ENCODE peak calls at places on chromosomes 13 and 19, in six cellular contexts. One of them, this sample, is unnamed.

GRCh38 chr19:1082165-1082927 is 12.8 kb downstream of the POLR2E start:
- DNase-seq in esophagus squamous epithelium: no peak
- DNase-seq in left ventricle myocardium inferior: no peak
- DNase-seq in astrocyte of the cerebellum: no peak
- DNase-seq in HFF-Myc: no peak
- DNase-seq in AG09309: no peak
- DNase-seq in this sample: no peak

GRCh38 chr13:53507741-53508140 is 479.1 kb downstream of the OLFM4 start:
- DNase-seq in esophagus squamous epithelium: no peak
- DNase-seq in left ventricle myocardium inferior: no peak
- DNase-seq in astrocyte of the cerebellum: no peak
- DNase-seq in HFF-Myc: no peak
- DNase-seq in AG09309: no peak
- DNase-seq in this sample: no peak

GRCh38 chr13:48874165-48874564 is 101.5 kb upstream of the FNDC3A start:
- DNase-seq in esophagus squamous epithelium: no peak
- DNase-seq in left ventricle myocardium inferior: no peak
- DNase-seq in astrocyte of the cerebellum: no peak
- DNase-seq in HFF-Myc: no peak
- DNase-seq in AG09309: no peak
- DNase-seq in this sample: no peak

GRCh38 chr19:31499281-31499680 is 150.0 kb upstream of the TSHZ3 start:
- DNase-seq in esophagus squamous epithelium: no peak
- DNase-seq in left ventricle myocardium inferior: no peak
- DNase-seq in astrocyte of the cerebellum: no peak
- DNase-seq in HFF-Myc: no peak
- DNase-seq in AG09309: no peak
- DNase-seq in this sample: no peak

GRCh38 chr19:40257096-40257517 is 28.0 kb downstream of the AKT2 start:
- DNase-seq in esophagus squamous epithelium: no peak
- DNase-seq in left ventricle myocardium inferior: peak
- DNase-seq in astrocyte of the cerebellum: no peak
- DNase-seq in HFF-Myc: no peak
- DNase-seq in AG09309: no peak
- DNase-seq in this sample: peak

GRCh38 chr19:37699057-37699456 is 20.5 kb downstream of the ZNF607 start:
- DNase-seq in esophagus squamous epithelium: no peak
- DNase-seq in left ventricle myocardium inferior: no peak
- DNase-seq in astrocyte of the cerebellum: no peak
- DNase-seq in HFF-Myc: no peak
- DNase-seq in AG09309: no peak
- DNase-seq in this sample: no peak

GRCh38 chr19:30049844-30050667 is 108.0 kb downstream of the URI1 start:
- DNase-seq in esophagus squamous epithelium: no peak
- DNase-seq in left ventricle myocardium inferior: no peak
- DNase-seq in astrocyte of the cerebellum: no peak
- DNase-seq in HFF-Myc: no peak
- DNase-seq in AG09309: no peak
- DNase-seq in this sample: no peak

GRCh38 chr13:77737583-77738200 is 40.2 kb downstream of the SLAIN1 start:
- DNase-seq in esophagus squamous epithelium: no peak
- DNase-seq in left ventricle myocardium inferior: no peak
- DNase-seq in astrocyte of the cerebellum: no peak
- DNase-seq in HFF-Myc: no peak
- DNase-seq in AG09309: no peak
- DNase-seq in this sample: no peak

GRCh38 chr13:99698816-99699099 is 197.5 kb downstream of the TM9SF2 start:
- DNase-seq in esophagus squamous epithelium: no peak
- DNase-seq in left ventricle myocardium inferior: no peak
- DNase-seq in astrocyte of the cerebellum: no peak
- DNase-seq in HFF-Myc: no peak
- DNase-seq in AG09309: no peak
- DNase-seq in this sample: no peak

GRCh38 chr19:40507892-40508291 is 41.1 kb downstream of the SPTBN4 start:
- DNase-seq in esophagus squamous epithelium: no peak
- DNase-seq in left ventricle myocardium inferior: no peak
- DNase-seq in astrocyte of the cerebellum: no peak
- DNase-seq in HFF-Myc: no peak
- DNase-seq in AG09309: no peak
- DNase-seq in this sample: no peak

GRCh38 chr19:34317311-34317927 is 47.6 kb upstream of the GPI start:
- DNase-seq in esophagus squamous epithelium: no peak
- DNase-seq in left ventricle myocardium inferior: no peak
- DNase-seq in astrocyte of the cerebellum: no peak
- DNase-seq in HFF-Myc: no peak
- DNase-seq in AG09309: no peak
- DNase-seq in this sample: peak

GRCh38 chr13:73703606-73704005 is 430.6 kb downstream of the KLF12 start:
- DNase-seq in esophagus squamous epithelium: no peak
- DNase-seq in left ventricle myocardium inferior: no peak
- DNase-seq in astrocyte of the cerebellum: no peak
- DNase-seq in HFF-Myc: no peak
- DNase-seq in AG09309: no peak
- DNase-seq in this sample: no peak

GRCh38 chr19:10112895-10113591 is 1.6 kb downstream of the P2RY11 start:
- DNase-seq in esophagus squamous epithelium: no peak
- DNase-seq in left ventricle myocardium inferior: no peak
- DNase-seq in astrocyte of the cerebellum: no peak
- DNase-seq in HFF-Myc: no peak
- DNase-seq in AG09309: no peak
- DNase-seq in this sample: no peak

GRCh38 chr19:54489766-54490165 is 12.9 kb upstream of the LAIR2 start:
- DNase-seq in esophagus squamous epithelium: no peak
- DNase-seq in left ventricle myocardium inferior: no peak
- DNase-seq in astrocyte of the cerebellum: no peak
- DNase-seq in HFF-Myc: no peak
- DNase-seq in AG09309: no peak
- DNase-seq in this sample: no peak

GRCh38 chr13:109672545-109672944 is 113.8 kb downstream of the IRS2 start:
- DNase-seq in esophagus squamous epithelium: no peak
- DNase-seq in left ventricle myocardium inferior: no peak
- DNase-seq in astrocyte of the cerebellum: no peak
- DNase-seq in HFF-Myc: no peak
- DNase-seq in AG09309: no peak
- DNase-seq in this sample: no peak

GRCh38 chr13:63517376-63517775 is 2101.7 kb upstream of the PCDH20 start:
- DNase-seq in esophagus squamous epithelium: no peak
- DNase-seq in left ventricle myocardium inferior: no peak
- DNase-seq in astrocyte of the cerebellum: peak
- DNase-seq in HFF-Myc: peak
- DNase-seq in AG09309: peak
- DNase-seq in this sample: no peak

GRCh38 chr13:49731766-49732165 is 40.5 kb upstream of the EBPL start:
- DNase-seq in esophagus squamous epithelium: no peak
- DNase-seq in left ventricle myocardium inferior: no peak
- DNase-seq in astrocyte of the cerebellum: peak
- DNase-seq in HFF-Myc: peak
- DNase-seq in AG09309: peak
- DNase-seq in this sample: no peak

GRCh38 chr13:42049454-42049780 is 969 bp downstream of the DGKH start:
- DNase-seq in esophagus squamous epithelium: no peak
- DNase-seq in left ventricle myocardium inferior: no peak
- DNase-seq in astrocyte of the cerebellum: no peak
- DNase-seq in HFF-Myc: no peak
- DNase-seq in AG09309: no peak
- DNase-seq in this sample: no peak

GRCh38 chr19:3801412-3802096 is 15.4 kb upstream of the MATK start:
- DNase-seq in esophagus squamous epithelium: no peak
- DNase-seq in left ventricle myocardium inferior: peak
- DNase-seq in astrocyte of the cerebellum: no peak
- DNase-seq in HFF-Myc: no peak
- DNase-seq in AG09309: no peak
- DNase-seq in this sample: no peak

GRCh38 chr19:14383556-14383897 is 2.3 kb downstream of the ADGRE5 start:
- DNase-seq in esophagus squamous epithelium: no peak
- DNase-seq in left ventricle myocardium inferior: peak
- DNase-seq in astrocyte of the cerebellum: no peak
- DNase-seq in HFF-Myc: no peak
- DNase-seq in AG09309: no peak
- DNase-seq in this sample: no peak

GRCh38 chr13:37277435-37278144 is 172.1 kb upstream of the CSNK1A1L start:
- DNase-seq in esophagus squamous epithelium: no peak
- DNase-seq in left ventricle myocardium inferior: no peak
- DNase-seq in astrocyte of the cerebellum: no peak
- DNase-seq in HFF-Myc: no peak
- DNase-seq in AG09309: peak
- DNase-seq in this sample: no peak
- TF ChIP-seq CTCF in esophagus squamous epithelium: no peak
- TF ChIP-seq CTCF in left ventricle myocardium inferior: no peak
- TF ChIP-seq CTCF in astrocyte of the cerebellum: no peak
- TF ChIP-seq CTCF in HFF-Myc: no peak
- TF ChIP-seq CTCF in AG09309: no peak
- TF ChIP-seq CTCF in this sample: no peak

DNA sequence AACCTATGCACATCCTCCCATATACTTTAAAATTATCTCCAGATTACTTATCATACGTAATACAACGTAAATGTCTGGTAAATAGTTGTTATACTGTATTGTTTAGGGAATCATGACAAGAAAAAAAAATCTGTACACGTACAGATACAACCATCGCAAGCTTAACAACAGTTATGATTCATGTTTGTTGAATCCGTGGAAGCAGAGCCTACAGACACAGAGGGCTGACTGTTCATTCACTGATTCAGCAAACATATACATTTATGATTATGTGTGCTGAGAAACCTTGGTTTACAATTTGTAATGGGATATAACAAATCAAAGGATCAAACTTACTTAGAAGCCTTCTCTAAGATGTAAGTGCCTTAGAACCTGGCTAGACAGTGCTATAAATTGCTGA is 1.5 kb downstream of the ZNF260 start:
- DNase-seq in esophagus squamous epithelium: no peak
- DNase-seq in left ventricle myocardium inferior: no peak
- DNase-seq in astrocyte of the cerebellum: no peak
- DNase-seq in HFF-Myc: no peak
- DNase-seq in AG09309: no peak
- DNase-seq in this sample: no peak
- H3K4me3 ChIP-seq in esophagus squamous epithelium: no peak
- H3K4me3 ChIP-seq in left ventricle myocardium inferior: peak
- H3K4me3 ChIP-seq in astrocyte of the cerebellum: peak
- H3K4me3 ChIP-seq in HFF-Myc: no peak
- H3K4me3 ChIP-seq in AG09309: no peak
- H3K4me3 ChIP-seq in this sample: no peak

GRCh38 chr19:41882568-41883462 is at the start of gene ARHGEF1:
- DNase-seq in esophagus squamous epithelium: no peak
- DNase-seq in left ventricle myocardium inferior: peak
- DNase-seq in astrocyte of the cerebellum: no peak
- DNase-seq in HFF-Myc: no peak
- DNase-seq in AG09309: no peak
- DNase-seq in this sample: no peak

GRCh38 chr19:41877916-41878905 is 1.1 kb downstream of the CD79A start:
- DNase-seq in esophagus squamous epithelium: no peak
- DNase-seq in left ventricle myocardium inferior: no peak
- DNase-seq in astrocyte of the cerebellum: no peak
- DNase-seq in HFF-Myc: no peak
- DNase-seq in AG09309: no peak
- DNase-seq in this sample: no peak

GRCh38 chr19:41879080-41879479 is 2.0 kb downstream of the CD79A start:
- DNase-seq in esophagus squamous epithelium: no peak
- DNase-seq in left ventricle myocardium inferior: no peak
- DNase-seq in astrocyte of the cerebellum: no peak
- DNase-seq in HFF-Myc: no peak
- DNase-seq in AG09309: no peak
- DNase-seq in this sample: no peak

GRCh38 chr19:41879670-41880328 is 2.7 kb downstream of the CD79A start:
- DNase-seq in esophagus squamous epithelium: no peak
- DNase-seq in left ventricle myocardium inferior: no peak
- DNase-seq in astrocyte of the cerebellum: no peak
- DNase-seq in HFF-Myc: no peak
- DNase-seq in AG09309: no peak
- DNase-seq in this sample: no peak

DNA sequence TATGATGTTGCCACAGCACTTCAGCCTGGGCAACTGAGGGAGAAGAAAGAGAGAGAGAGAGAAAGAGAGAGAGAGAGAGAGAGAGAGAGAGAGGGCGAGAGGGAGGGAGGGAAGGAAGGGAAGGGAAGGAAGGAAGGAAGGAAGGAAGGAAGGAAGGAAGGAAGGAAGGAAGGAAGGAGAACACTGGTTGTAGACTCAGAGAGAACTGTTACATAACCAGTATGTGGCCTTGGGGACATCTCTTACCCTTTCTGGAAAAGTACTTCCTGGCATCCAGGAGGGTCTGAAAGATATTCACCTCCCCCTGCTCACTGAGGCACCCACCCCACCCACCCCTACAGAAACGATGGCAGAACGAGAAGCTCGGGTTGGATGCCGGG is 2.7 kb upstream of the ARHGEF1 start:
- DNase-seq in esophagus squamous epithelium: no peak
- DNase-seq in left ventricle myocardium inferior: no peak
- DNase-seq in astrocyte of the cerebellum: no peak
- DNase-seq in HFF-Myc: no peak
- DNase-seq in AG09309: no peak
- DNase-seq in this sample: no peak
- TF ChIP-seq CTCF in esophagus squamous epithelium: no peak
- TF ChIP-seq CTCF in left ventricle myocardium inferior: no peak
- TF ChIP-seq CTCF in astrocyte of the cerebellum: no peak
- TF ChIP-seq CTCF in HFF-Myc: no peak
- TF ChIP-seq CTCF in AG09309: no peak
- TF ChIP-seq CTCF in this sample: no peak

DNA sequence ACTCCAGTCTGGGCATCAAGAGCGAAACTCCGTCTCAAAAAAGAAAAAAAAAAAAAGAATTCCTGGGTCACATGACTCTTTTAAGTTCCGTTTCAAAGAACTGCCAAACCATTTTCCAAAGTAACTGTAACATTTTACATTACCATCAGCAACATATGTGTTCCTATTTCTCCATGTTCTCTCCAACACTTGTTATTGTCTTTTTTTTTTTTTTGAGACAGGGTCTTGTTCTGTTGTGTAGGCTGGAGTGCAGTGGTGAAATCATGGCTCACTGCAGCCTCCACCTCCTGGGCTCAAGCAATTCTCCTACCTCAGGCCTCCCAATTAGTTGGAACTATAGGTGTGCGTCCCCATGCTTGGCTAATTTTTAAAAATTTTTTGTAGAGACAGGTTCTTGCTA is 6.5 kb downstream of the LGALS7B start:
- DNase-seq in esophagus squamous epithelium: no peak
- DNase-seq in left ventricle myocardium inferior: no peak
- DNase-seq in astrocyte of the cerebellum: no peak
- DNase-seq in HFF-Myc: no peak
- DNase-seq in AG09309: no peak
- DNase-seq in this sample: no peak
- H3K4me3 ChIP-seq in esophagus squamous epithelium: no peak
- H3K4me3 ChIP-seq in left ventricle myocardium inferior: no peak
- H3K4me3 ChIP-seq in astrocyte of the cerebellum: no peak
- H3K4me3 ChIP-seq in HFF-Myc: no peak
- H3K4me3 ChIP-seq in AG09309: no peak
- H3K4me3 ChIP-seq in this sample: no peak

DNA sequence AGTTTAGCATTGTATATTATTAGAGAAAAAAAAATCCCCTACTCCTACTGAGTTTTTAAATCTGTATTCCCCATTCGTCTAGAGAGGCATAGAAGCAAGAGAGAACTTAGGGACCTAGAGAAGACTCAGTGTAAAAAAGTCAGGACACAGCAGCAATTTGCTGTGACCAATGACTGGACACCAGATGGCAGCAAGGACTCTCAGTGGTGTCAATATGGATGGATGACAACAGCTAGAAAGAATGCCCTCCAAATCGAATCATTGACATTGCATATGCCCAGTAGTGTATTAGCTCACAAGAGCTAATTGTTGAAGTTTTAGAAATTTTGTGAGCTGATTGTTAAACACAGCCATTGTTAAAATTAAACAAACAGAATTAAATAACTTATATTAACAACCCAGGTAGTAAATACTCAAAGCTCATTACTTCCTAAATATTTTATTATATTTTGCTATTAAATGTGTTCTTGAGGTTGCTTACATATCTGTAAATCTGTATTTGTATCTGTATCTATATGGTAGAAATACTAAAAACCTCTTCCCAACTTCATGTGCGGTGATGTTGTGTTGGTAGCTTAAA is 43.9 kb downstream of the SIAH3 start:
- DNase-seq in esophagus squamous epithelium: no peak
- DNase-seq in left ventricle myocardium inferior: no peak
- DNase-seq in astrocyte of the cerebellum: peak
- DNase-seq in HFF-Myc: no peak
- DNase-seq in AG09309: peak
- DNase-seq in this sample: peak
- TF ChIP-seq CTCF in esophagus squamous epithelium: peak
- TF ChIP-seq CTCF in left ventricle myocardium inferior: peak
- TF ChIP-seq CTCF in astrocyte of the cerebellum: peak
- TF ChIP-seq CTCF in HFF-Myc: peak
- TF ChIP-seq CTCF in AG09309: peak
- TF ChIP-seq CTCF in this sample: peak